ENCODE peak calls at places on chromosomes 4 and X, in five cellular contexts. One of them, this sample, is unnamed.

GRCh38 chr4:77141964-77142641 is 14.9 kb upstream of the CCNG2 start:
- DNase-seq in HEK293T: no peak
- DNase-seq in thoracic aorta: no peak
- DNase-seq in germinal center: no peak
- DNase-seq in nephron progenitor cell: no peak
- DNase-seq in this sample: no peak

GRCh38 chr4:152531479-152531878 is 4.4 kb downstream of the FBXW7 start:
- DNase-seq in HEK293T: no peak
- DNase-seq in thoracic aorta: no peak
- DNase-seq in germinal center: no peak
- DNase-seq in nephron progenitor cell: no peak
- DNase-seq in this sample: no peak

GRCh38 chrX:97860206-97860605 is 976.5 kb downstream of the RPA4 start:
- DNase-seq in HEK293T: no peak
- DNase-seq in thoracic aorta: no peak
- DNase-seq in germinal center: no peak
- DNase-seq in nephron progenitor cell: no peak
- DNase-seq in this sample: no peak

GRCh38 chr4:5912614-5913019 is 19.7 kb upstream of the CRMP1 start:
- DNase-seq in HEK293T: no peak
- DNase-seq in thoracic aorta: no peak
- DNase-seq in germinal center: no peak
- DNase-seq in nephron progenitor cell: no peak
- DNase-seq in this sample: no peak

GRCh38 chrX:71996826-71997225 is 86.2 kb downstream of the NHSL2 start:
- DNase-seq in HEK293T: no peak
- DNase-seq in thoracic aorta: no peak
- DNase-seq in germinal center: no peak
- DNase-seq in nephron progenitor cell: no peak
- DNase-seq in this sample: no peak

GRCh38 chr4:166012129-166013078 is 139.4 kb downstream of the TLL1 start:
- DNase-seq in HEK293T: no peak
- DNase-seq in thoracic aorta: no peak
- DNase-seq in germinal center: no peak
- DNase-seq in nephron progenitor cell: no peak
- DNase-seq in this sample: no peak

GRCh38 chrX:17738002-17738713 is 865 bp downstream of the SCML1 start:
- DNase-seq in HEK293T: peak
- DNase-seq in thoracic aorta: no peak
- DNase-seq in germinal center: no peak
- DNase-seq in nephron progenitor cell: peak
- DNase-seq in this sample: peak

GRCh38 chr4:159545556-159545955 is 442.7 kb downstream of the RAPGEF2 start:
- DNase-seq in HEK293T: no peak
- DNase-seq in thoracic aorta: no peak
- DNase-seq in germinal center: no peak
- DNase-seq in nephron progenitor cell: no peak
- DNase-seq in this sample: no peak

GRCh38 chrX:151624677-151625076 is 61.2 kb downstream of the PASD1 start:
- DNase-seq in HEK293T: no peak
- DNase-seq in thoracic aorta: no peak
- DNase-seq in germinal center: no peak
- DNase-seq in nephron progenitor cell: no peak
- DNase-seq in this sample: no peak

GRCh38 chrX:10041383-10041782 is 74.2 kb downstream of the CLDN34 start:
- DNase-seq in HEK293T: no peak
- DNase-seq in thoracic aorta: no peak
- DNase-seq in germinal center: no peak
- DNase-seq in nephron progenitor cell: no peak
- DNase-seq in this sample: no peak

GRCh38 chr4:71229477-71230257 is 109.2 kb upstream of the SLC4A4 start:
- DNase-seq in HEK293T: peak
- DNase-seq in thoracic aorta: no peak
- DNase-seq in germinal center: no peak
- DNase-seq in nephron progenitor cell: peak
- DNase-seq in this sample: no peak

GRCh38 chr4:48665555-48666186 is 114.4 kb downstream of the FRYL start:
- DNase-seq in HEK293T: no peak
- DNase-seq in thoracic aorta: no peak
- DNase-seq in germinal center: no peak
- DNase-seq in nephron progenitor cell: no peak
- DNase-seq in this sample: no peak

GRCh38 chrX:7047951-7048350 is 99.6 kb upstream of the STS start:
- DNase-seq in HEK293T: no peak
- DNase-seq in thoracic aorta: no peak
- DNase-seq in germinal center: no peak
- DNase-seq in nephron progenitor cell: no peak
- DNase-seq in this sample: no peak

GRCh38 chrX:7198499-7198898 is 50.5 kb upstream of the PUDP start:
- DNase-seq in HEK293T: no peak
- DNase-seq in thoracic aorta: no peak
- DNase-seq in germinal center: no peak
- DNase-seq in nephron progenitor cell: no peak
- DNase-seq in this sample: no peak

GRCh38 chr4:100605144-100605543 is 87.3 kb upstream of the EMCN start:
- DNase-seq in HEK293T: no peak
- DNase-seq in thoracic aorta: no peak
- DNase-seq in germinal center: no peak
- DNase-seq in nephron progenitor cell: no peak
- DNase-seq in this sample: no peak

GRCh38 chr4:157832596-157832995 is 340.2 kb downstream of the GASK1B start:
- DNase-seq in HEK293T: no peak
- DNase-seq in thoracic aorta: no peak
- DNase-seq in germinal center: no peak
- DNase-seq in nephron progenitor cell: no peak
- DNase-seq in this sample: no peak

GRCh38 chr4:96558466-96558865 is 718.6 kb downstream of the PDHA2 start:
- DNase-seq in HEK293T: no peak
- DNase-seq in thoracic aorta: no peak
- DNase-seq in germinal center: no peak
- DNase-seq in nephron progenitor cell: no peak
- DNase-seq in this sample: no peak

GRCh38 chrX:42375080-42375479 is 402.9 kb downstream of the PPP1R2C start:
- DNase-seq in HEK293T: no peak
- DNase-seq in thoracic aorta: no peak
- DNase-seq in germinal center: no peak
- DNase-seq in nephron progenitor cell: no peak
- DNase-seq in this sample: no peak

GRCh38 chr4:147110968-147111367 is 165.3 kb upstream of the TTC29 start:
- DNase-seq in HEK293T: no peak
- DNase-seq in thoracic aorta: no peak
- DNase-seq in germinal center: no peak
- DNase-seq in nephron progenitor cell: no peak
- DNase-seq in this sample: no peak

GRCh38 chr4:55069248-55069647 is 56.1 kb downstream of the KDR start:
- DNase-seq in HEK293T: no peak
- DNase-seq in thoracic aorta: no peak
- DNase-seq in germinal center: no peak
- DNase-seq in nephron progenitor cell: no peak
- DNase-seq in this sample: no peak

GRCh38 chr4:184441461-184442392 is 32.6 kb downstream of the IRF2 start:
- DNase-seq in HEK293T: no peak
- DNase-seq in thoracic aorta: no peak
- DNase-seq in germinal center: no peak
- DNase-seq in nephron progenitor cell: no peak
- DNase-seq in this sample: no peak